ENCODE peak calls at places on chromosomes 7 and 10, in five cellular contexts. O is fibroblast of lung, N is lung, H is heart left ventricle, A is small intestine. G is an unnamed sample. For H3K9me3, the result is how much of the 10 kb centered on the place peaks cover.

GRCh38 chr10:70757856-70758255 is 27.3 kb downstream of the TBATA start:
- DNase-seq in O (no peak), N (no peak), H (peak), A (no peak), G (no peak)

GRCh38 chr10:88497878-88498277 is 85.2 kb downstream of the RNLS start:
- DNase-seq in O (no peak), N (no peak), H (no peak), A (no peak), G (no peak)

GRCh38 chr7:98123073-98123696 is 16.5 kb downstream of the LMTK2 start:
- DNase-seq in O (no peak), N (no peak), H (no peak), A (no peak), G (no peak)

GRCh38 chr10:127922675-127923366 is 15.9 kb downstream of the PTPRE start:
- DNase-seq in O (peak), N (peak), H (peak), A (peak), G (peak)

GRCh38 chr7:152025077-152025936 is at the start of gene GALNT11:
- DNase-seq in O (peak), N (peak), H (peak), A (peak), G (peak)

GRCh38 chr7:96701258-96701657 is 8.4 kb downstream of the SEM1 start:
- DNase-seq in O (no peak), N (no peak), H (no peak), A (no peak), G (no peak)

GRCh38 chr10:95183451-95184230 is 10.4 kb upstream of the ACSM6 start:
- DNase-seq in O (peak), N (peak), H (peak), A (peak), G (peak)

GRCh38 chr10:117723343-117723742 is 180.8 kb downstream of the EMX2 start:
- DNase-seq in O (no peak), N (no peak), H (no peak), A (no peak), G (no peak)

GRCh38 chr10:968546-969199 is 19.6 kb upstream of the GTPBP4 start:
- DNase-seq in O (peak), N (no peak), H (no peak), A (peak), G (no peak)

GRCh38 chr7:36037121-36037662 is 115.9 kb upstream of the EEPD1 start:
- DNase-seq in O (peak), N (peak), H (no peak), A (peak), G (peak)

GRCh38 chr10:20726381-20726780 is 170.7 kb downstream of the NEBL start:
- DNase-seq in O (no peak), N (no peak), H (no peak), A (no peak), G (no peak)

GRCh38 chr7:362416-363096 is 72.6 kb downstream of the FOXL3 start:
- DNase-seq in O (no peak), N (no peak), H (peak), A (peak), G (no peak)

GRCh38 chr10:72068126-72068765 is 20.1 kb downstream of the SPOCK2 start:
- DNase-seq in O (no peak), N (no peak), H (peak), A (no peak), G (no peak)

GRCh38 chr7:137942459-137943115 is 59.3 kb downstream of the CREB3L2 start:
- DNase-seq in O (no peak), N (no peak), H (no peak), A (no peak), G (no peak)

GRCh38 chr7:82729172-82730030 is 285.8 kb upstream of the CACNA2D1 start:
- DNase-seq in O (peak), N (no peak), H (no peak), A (peak), G (no peak)

GRCh38 chr7:126185959-126186580 is 1066.7 kb downstream of the GRM8 start:
- DNase-seq in O (no peak), N (no peak), H (no peak), A (no peak), G (no peak)

GRCh38 chr10:69333205-69333604 is 54.9 kb downstream of the HK1 start:
- DNase-seq in O (no peak), N (peak), H (no peak), A (no peak), G (no peak)

GRCh38 chr10:102613761-102614160 is 30.5 kb upstream of the TRIM8 start:
- DNase-seq in O (no peak), N (no peak), H (no peak), A (no peak), G (no peak)

GRCh38 chr10:90805211-90805610 is 52.6 kb downstream of the HTR7 start:
- DNase-seq in O (no peak), N (no peak), H (no peak), A (no peak), G (no peak)

GRCh38 chr10:15865304-15865703 is 5.0 kb upstream of the MINDY3 start:
- DNase-seq in O (no peak), N (no peak), H (no peak), A (no peak), G (no peak)

GRCh38 chr10:132421377-132422168 is 24.6 kb downstream of the PWWP2B start:
- DNase-seq in O (peak), N (peak), H (peak), A (peak), G (peak)

GRCh38 chr7:54940748-54941147 is 78.1 kb upstream of the EGFR start:
- DNase-seq in O (no peak), N (no peak), H (no peak), A (no peak), G (no peak)

GRCh38 chr10:14397069-14397468 is 66.3 kb upstream of the FRMD4A start:
- DNase-seq in O (peak), N (peak), H (peak), A (no peak), G (peak)

GRCh38 chr10:44400553-44400952 is 15.7 kb upstream of the CXCL12 start:
- DNase-seq in O (no peak), N (no peak), H (no peak), A (no peak), G (no peak)

GRCh38 chr10:339038-339391 is 203.8 kb downstream of the ZMYND11 start:
- DNase-seq in O (peak), N (no peak), H (no peak), A (no peak), G (no peak)

GRCh38 chr10:48798486-48799254 is 114.0 kb downstream of the WDFY4 start:
- DNase-seq in O (no peak), N (no peak), H (no peak), A (no peak), G (peak)

GRCh38 chr10:48533951-48534720 is 70.7 kb downstream of the ARHGAP22 start:
- DNase-seq in O (peak), N (no peak), H (no peak), A (no peak), G (no peak)

GRCh38 chr7:100949931-100950443 is 653 bp downstream of the MUC3A start:
- DNase-seq in O (no peak), N (no peak), H (no peak), A (peak), G (no peak)
- H3K9me3 ChIP-seq in O (under half), N (under half), H (under half), A (under half), G (under half)

GRCh38 chr10:25441270-25441669 is 266.5 kb downstream of the GPR158 start:
- DNase-seq in O (no peak), N (no peak), H (no peak), A (no peak), G (no peak)
- H3K27ac ChIP-seq in O (no peak), N (peak), H (no peak), A (no peak), G (peak)

DNA sequence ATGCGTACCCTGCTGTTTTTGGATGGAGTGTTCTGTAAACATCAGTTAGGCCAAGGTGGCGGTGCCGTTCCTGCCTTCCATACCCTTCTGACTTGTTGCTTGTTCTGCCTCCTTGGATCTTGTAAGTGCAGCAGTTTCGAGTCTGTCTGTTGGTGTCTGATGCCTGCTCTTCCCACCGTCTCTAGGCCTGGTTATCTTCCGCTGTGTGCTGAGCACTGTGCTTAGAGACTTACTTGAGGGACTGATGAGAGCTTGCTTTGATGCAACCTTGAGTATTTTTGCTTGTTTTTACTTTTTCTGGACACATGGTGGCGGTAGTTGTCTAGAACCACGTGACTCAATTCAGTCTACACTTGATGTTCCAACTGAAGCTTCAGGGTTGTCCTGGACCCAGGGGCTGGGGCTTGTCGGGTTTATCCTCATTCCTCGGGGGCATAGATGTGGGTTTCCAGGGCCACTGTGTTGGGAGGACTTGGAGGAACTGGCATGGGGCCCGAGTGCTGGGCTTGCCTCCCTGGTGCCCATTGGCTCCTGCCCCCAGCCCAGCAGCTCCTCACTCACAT is 14.4 kb upstream of the SPRN start:
- DNase-seq in O (no peak), N (peak), H (peak), A (peak), G (peak)
- H3K9me3 ChIP-seq in O (under half), N (under half), H (under half), A (under half), G (under half)

GRCh38 chr10:3625959-3626751 is 158.9 kb downstream of the KLF6 start:
- DNase-seq in O (peak), N (no peak), H (no peak), A (no peak), G (no peak)
- H3K27ac ChIP-seq in O (peak), N (no peak), H (no peak), A (no peak), G (no peak)

DNA sequence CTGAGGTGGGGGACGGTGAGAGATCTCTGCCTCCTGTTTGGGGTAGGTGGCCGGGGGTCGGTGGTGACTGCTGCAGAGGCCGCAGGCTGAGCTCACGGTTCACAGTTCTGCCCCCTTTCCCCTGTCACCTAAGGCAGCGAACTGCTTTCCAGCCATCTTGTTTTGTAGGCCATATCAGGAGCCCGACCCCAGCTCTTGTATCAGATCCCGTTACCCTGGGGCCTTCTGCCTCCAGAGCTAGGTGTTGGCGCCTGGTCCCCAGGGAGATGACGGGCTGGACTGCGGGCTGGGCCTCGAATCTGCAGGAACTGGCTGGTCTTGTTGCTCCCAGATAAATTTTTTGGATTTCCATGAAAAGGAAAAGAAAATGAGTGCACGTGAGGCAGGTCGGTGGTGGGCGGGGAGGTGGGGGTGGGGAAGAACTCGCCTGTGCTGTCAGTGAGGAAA is 183.0 kb downstream of the DNAJB6 start:
- DNase-seq in O (no peak), N (no peak), H (no peak), A (no peak), G (peak)
- H3K9me3 ChIP-seq in O (under half), N (under half), H (under half), A (under half), G (under half)